ENCODE peak calls at places on chromosomes 6 and 20, in six cellular contexts. One of them, this sample, is unnamed.

GRCh38 chr20:25397827-25398226 is 7.2 kb upstream of the ABHD12 start:
- DNase-seq in HCT116: no peak
- DNase-seq in dorsolateral prefrontal cortex: no peak
- DNase-seq in AG04450: no peak
- DNase-seq in OCI-LY7: no peak
- DNase-seq in CD4-positive, alpha-beta T cell: no peak
- DNase-seq in this sample: no peak

GRCh38 chr20:41000628-41001027 is 28.0 kb upstream of the TOP1 start:
- DNase-seq in HCT116: no peak
- DNase-seq in dorsolateral prefrontal cortex: no peak
- DNase-seq in AG04450: no peak
- DNase-seq in OCI-LY7: no peak
- DNase-seq in CD4-positive, alpha-beta T cell: no peak
- DNase-seq in this sample: no peak

GRCh38 chr20:57508831-57509230 is 16.1 kb downstream of the CTCFL start:
- DNase-seq in HCT116: no peak
- DNase-seq in dorsolateral prefrontal cortex: no peak
- DNase-seq in AG04450: no peak
- DNase-seq in OCI-LY7: no peak
- DNase-seq in CD4-positive, alpha-beta T cell: no peak
- DNase-seq in this sample: no peak

GRCh38 chr20:63567382-63568169 is 6.5 kb downstream of the HELZ2 start:
- DNase-seq in HCT116: no peak
- DNase-seq in dorsolateral prefrontal cortex: no peak
- DNase-seq in AG04450: no peak
- DNase-seq in OCI-LY7: peak
- DNase-seq in CD4-positive, alpha-beta T cell: peak
- DNase-seq in this sample: peak

GRCh38 chr20:37593710-37594109 is 66.0 kb upstream of the BLCAP start:
- DNase-seq in HCT116: no peak
- DNase-seq in dorsolateral prefrontal cortex: no peak
- DNase-seq in AG04450: no peak
- DNase-seq in OCI-LY7: no peak
- DNase-seq in CD4-positive, alpha-beta T cell: no peak
- DNase-seq in this sample: no peak

GRCh38 chr20:34708621-34709043 is 4.5 kb downstream of the TP53INP2 start:
- DNase-seq in HCT116: no peak
- DNase-seq in dorsolateral prefrontal cortex: peak
- DNase-seq in AG04450: no peak
- DNase-seq in OCI-LY7: peak
- DNase-seq in CD4-positive, alpha-beta T cell: peak
- DNase-seq in this sample: peak

GRCh38 chr20:3248167-3248992 is 9.4 kb upstream of the SLC4A11 start:
- DNase-seq in HCT116: no peak
- DNase-seq in dorsolateral prefrontal cortex: no peak
- DNase-seq in AG04450: no peak
- DNase-seq in OCI-LY7: no peak
- DNase-seq in CD4-positive, alpha-beta T cell: peak
- DNase-seq in this sample: no peak

GRCh38 chr20:32560482-32560988 is 24.6 kb downstream of the NOL4L start:
- DNase-seq in HCT116: no peak
- DNase-seq in dorsolateral prefrontal cortex: no peak
- DNase-seq in AG04450: no peak
- DNase-seq in OCI-LY7: no peak
- DNase-seq in CD4-positive, alpha-beta T cell: no peak
- DNase-seq in this sample: no peak

GRCh38 chr6:21005816-21006553 is 471.7 kb downstream of the CDKAL1 start:
- DNase-seq in HCT116: peak
- DNase-seq in dorsolateral prefrontal cortex: no peak
- DNase-seq in AG04450: peak
- DNase-seq in OCI-LY7: no peak
- DNase-seq in CD4-positive, alpha-beta T cell: no peak
- DNase-seq in this sample: no peak

GRCh38 chr6:52065621-52066020 is 21.8 kb downstream of the PKHD1 start:
- DNase-seq in HCT116: no peak
- DNase-seq in dorsolateral prefrontal cortex: no peak
- DNase-seq in AG04450: no peak
- DNase-seq in OCI-LY7: no peak
- DNase-seq in CD4-positive, alpha-beta T cell: no peak
- DNase-seq in this sample: no peak

GRCh38 chr20:51034461-51034860 is 11.6 kb upstream of the KCNG1 start:
- DNase-seq in HCT116: no peak
- DNase-seq in dorsolateral prefrontal cortex: no peak
- DNase-seq in AG04450: no peak
- DNase-seq in OCI-LY7: no peak
- DNase-seq in CD4-positive, alpha-beta T cell: no peak
- DNase-seq in this sample: no peak

GRCh38 chr6:95185874-95186273 is 391.5 kb upstream of the MANEA start:
- DNase-seq in HCT116: no peak
- DNase-seq in dorsolateral prefrontal cortex: no peak
- DNase-seq in AG04450: no peak
- DNase-seq in OCI-LY7: no peak
- DNase-seq in CD4-positive, alpha-beta T cell: no peak
- DNase-seq in this sample: no peak

GRCh38 chr6:48933136-48933535 is 529.9 kb downstream of the MMUT start:
- DNase-seq in HCT116: no peak
- DNase-seq in dorsolateral prefrontal cortex: no peak
- DNase-seq in AG04450: no peak
- DNase-seq in OCI-LY7: no peak
- DNase-seq in CD4-positive, alpha-beta T cell: no peak
- DNase-seq in this sample: no peak

GRCh38 chr6:1179571-1180459 is 132.1 kb upstream of the FOXQ1 start:
- DNase-seq in HCT116: no peak
- DNase-seq in dorsolateral prefrontal cortex: no peak
- DNase-seq in AG04450: no peak
- DNase-seq in OCI-LY7: no peak
- DNase-seq in CD4-positive, alpha-beta T cell: no peak
- DNase-seq in this sample: no peak

GRCh38 chr6:117484052-117484646 is 1.7 kb downstream of the DCBLD1 start:
- DNase-seq in HCT116: no peak
- DNase-seq in dorsolateral prefrontal cortex: no peak
- DNase-seq in AG04450: no peak
- DNase-seq in OCI-LY7: no peak
- DNase-seq in CD4-positive, alpha-beta T cell: no peak
- DNase-seq in this sample: no peak

GRCh38 chr6:45054610-45055009 is 273.5 kb upstream of the RUNX2 start:
- DNase-seq in HCT116: no peak
- DNase-seq in dorsolateral prefrontal cortex: no peak
- DNase-seq in AG04450: no peak
- DNase-seq in OCI-LY7: no peak
- DNase-seq in CD4-positive, alpha-beta T cell: no peak
- DNase-seq in this sample: no peak

GRCh38 chr6:45655630-45656422 is 278.1 kb upstream of the SUPT3H start:
- DNase-seq in HCT116: peak
- DNase-seq in dorsolateral prefrontal cortex: no peak
- DNase-seq in AG04450: peak
- DNase-seq in OCI-LY7: no peak
- DNase-seq in CD4-positive, alpha-beta T cell: no peak
- DNase-seq in this sample: no peak

GRCh38 chr20:63290136-63290676 is 2.8 kb upstream of the COL20A1 start:
- DNase-seq in HCT116: no peak
- DNase-seq in dorsolateral prefrontal cortex: no peak
- DNase-seq in AG04450: no peak
- DNase-seq in OCI-LY7: no peak
- DNase-seq in CD4-positive, alpha-beta T cell: no peak
- DNase-seq in this sample: no peak

GRCh38 chr20:62359491-62360121 is 7.5 kb downstream of the LAMA5 start:
- DNase-seq in HCT116: peak
- DNase-seq in dorsolateral prefrontal cortex: no peak
- DNase-seq in AG04450: no peak
- DNase-seq in OCI-LY7: no peak
- DNase-seq in CD4-positive, alpha-beta T cell: no peak
- DNase-seq in this sample: no peak

GRCh38 chr6:158686791-158687381 is 37.0 kb downstream of the SYTL3 start:
- DNase-seq in HCT116: no peak
- DNase-seq in dorsolateral prefrontal cortex: no peak
- DNase-seq in AG04450: no peak
- DNase-seq in OCI-LY7: no peak
- DNase-seq in CD4-positive, alpha-beta T cell: no peak
- DNase-seq in this sample: peak

GRCh38 chr20:53748821-53749402 is 155.3 kb upstream of the ZNF217 start:
- DNase-seq in HCT116: no peak
- DNase-seq in dorsolateral prefrontal cortex: no peak
- DNase-seq in AG04450: no peak
- DNase-seq in OCI-LY7: peak
- DNase-seq in CD4-positive, alpha-beta T cell: no peak
- DNase-seq in this sample: no peak

GRCh38 chr20:20216941-20217340 is 151.0 kb upstream of the INSM1 start:
- DNase-seq in HCT116: no peak
- DNase-seq in dorsolateral prefrontal cortex: no peak
- DNase-seq in AG04450: no peak
- DNase-seq in OCI-LY7: no peak
- DNase-seq in CD4-positive, alpha-beta T cell: no peak
- DNase-seq in this sample: no peak

GRCh38 chr20:37890108-37890507 is 12.8 kb upstream of the VSTM2L start:
- DNase-seq in HCT116: no peak
- DNase-seq in dorsolateral prefrontal cortex: no peak
- DNase-seq in AG04450: no peak
- DNase-seq in OCI-LY7: no peak
- DNase-seq in CD4-positive, alpha-beta T cell: no peak
- DNase-seq in this sample: no peak

GRCh38 chr6:84768442-84769174 is 4.2 kb upstream of the TBX18 start:
- DNase-seq in HCT116: no peak
- DNase-seq in dorsolateral prefrontal cortex: no peak
- DNase-seq in AG04450: no peak
- DNase-seq in OCI-LY7: no peak
- DNase-seq in CD4-positive, alpha-beta T cell: no peak
- DNase-seq in this sample: no peak

GRCh38 chr6:152952866-152953509 is 29.9 kb downstream of the FBXO5 start:
- DNase-seq in HCT116: peak
- DNase-seq in dorsolateral prefrontal cortex: no peak
- DNase-seq in AG04450: no peak
- DNase-seq in OCI-LY7: peak
- DNase-seq in CD4-positive, alpha-beta T cell: no peak
- DNase-seq in this sample: peak

GRCh38 chr6:154099211-154099610 is 60.2 kb downstream of the OPRM1 start:
- DNase-seq in HCT116: no peak
- DNase-seq in dorsolateral prefrontal cortex: no peak
- DNase-seq in AG04450: no peak
- DNase-seq in OCI-LY7: no peak
- DNase-seq in CD4-positive, alpha-beta T cell: no peak
- DNase-seq in this sample: no peak
- TF ChIP-seq CTCF in HCT116: no peak
- TF ChIP-seq CTCF in dorsolateral prefrontal cortex: no peak
- TF ChIP-seq CTCF in AG04450: no peak
- TF ChIP-seq CTCF in OCI-LY7: no peak
- TF ChIP-seq CTCF in CD4-positive, alpha-beta T cell: no peak
- TF ChIP-seq CTCF in this sample: no peak

GRCh38 chr6:42724825-42725224 is 2.4 kb upstream of the PRPH2 start:
- DNase-seq in HCT116: no peak
- DNase-seq in dorsolateral prefrontal cortex: no peak
- DNase-seq in AG04450: no peak
- DNase-seq in OCI-LY7: no peak
- DNase-seq in CD4-positive, alpha-beta T cell: no peak
- DNase-seq in this sample: no peak

GRCh38 chr6:42726485-42727083 is 4.2 kb upstream of the PRPH2 start:
- DNase-seq in HCT116: peak
- DNase-seq in dorsolateral prefrontal cortex: peak
- DNase-seq in AG04450: peak
- DNase-seq in OCI-LY7: peak
- DNase-seq in CD4-positive, alpha-beta T cell: peak
- DNase-seq in this sample: peak

GRCh38 chr6:42722497-42722896 is at the start of gene PRPH2:
- DNase-seq in HCT116: no peak
- DNase-seq in dorsolateral prefrontal cortex: no peak
- DNase-seq in AG04450: no peak
- DNase-seq in OCI-LY7: no peak
- DNase-seq in CD4-positive, alpha-beta T cell: no peak
- DNase-seq in this sample: no peak

GRCh38 chr6:42726026-42726425 is 3.6 kb upstream of the PRPH2 start:
- DNase-seq in HCT116: no peak
- DNase-seq in dorsolateral prefrontal cortex: no peak
- DNase-seq in AG04450: no peak
- DNase-seq in OCI-LY7: no peak
- DNase-seq in CD4-positive, alpha-beta T cell: no peak
- DNase-seq in this sample: peak

DNA sequence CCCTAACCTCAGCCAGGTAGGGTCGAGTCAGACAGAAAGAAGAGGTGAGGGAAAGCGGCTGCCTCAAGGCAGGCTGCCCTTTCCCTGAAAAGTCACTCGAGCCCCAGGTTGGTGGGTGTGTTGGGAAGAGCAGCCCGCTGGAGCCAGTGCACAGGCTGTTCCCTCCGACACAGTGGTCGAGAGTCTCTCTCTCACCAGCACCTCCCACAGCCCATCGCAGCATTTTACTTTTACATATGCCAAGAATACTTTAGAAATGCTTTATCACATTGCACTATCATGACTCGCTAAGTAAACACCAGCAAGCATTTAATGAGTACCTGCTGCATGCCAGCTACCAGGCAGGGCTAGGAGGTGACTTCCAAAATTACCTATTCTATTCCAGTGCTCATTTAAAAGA is 1.7 kb downstream of the PRPH2 start:
- DNase-seq in HCT116: no peak
- DNase-seq in dorsolateral prefrontal cortex: no peak
- DNase-seq in AG04450: no peak
- DNase-seq in OCI-LY7: no peak
- DNase-seq in CD4-positive, alpha-beta T cell: no peak
- DNase-seq in this sample: peak
- TF ChIP-seq CTCF in HCT116: no peak
- TF ChIP-seq CTCF in dorsolateral prefrontal cortex: no peak
- TF ChIP-seq CTCF in AG04450: no peak
- TF ChIP-seq CTCF in OCI-LY7: no peak
- TF ChIP-seq CTCF in CD4-positive, alpha-beta T cell: no peak
- TF ChIP-seq CTCF in this sample: no peak

DNA sequence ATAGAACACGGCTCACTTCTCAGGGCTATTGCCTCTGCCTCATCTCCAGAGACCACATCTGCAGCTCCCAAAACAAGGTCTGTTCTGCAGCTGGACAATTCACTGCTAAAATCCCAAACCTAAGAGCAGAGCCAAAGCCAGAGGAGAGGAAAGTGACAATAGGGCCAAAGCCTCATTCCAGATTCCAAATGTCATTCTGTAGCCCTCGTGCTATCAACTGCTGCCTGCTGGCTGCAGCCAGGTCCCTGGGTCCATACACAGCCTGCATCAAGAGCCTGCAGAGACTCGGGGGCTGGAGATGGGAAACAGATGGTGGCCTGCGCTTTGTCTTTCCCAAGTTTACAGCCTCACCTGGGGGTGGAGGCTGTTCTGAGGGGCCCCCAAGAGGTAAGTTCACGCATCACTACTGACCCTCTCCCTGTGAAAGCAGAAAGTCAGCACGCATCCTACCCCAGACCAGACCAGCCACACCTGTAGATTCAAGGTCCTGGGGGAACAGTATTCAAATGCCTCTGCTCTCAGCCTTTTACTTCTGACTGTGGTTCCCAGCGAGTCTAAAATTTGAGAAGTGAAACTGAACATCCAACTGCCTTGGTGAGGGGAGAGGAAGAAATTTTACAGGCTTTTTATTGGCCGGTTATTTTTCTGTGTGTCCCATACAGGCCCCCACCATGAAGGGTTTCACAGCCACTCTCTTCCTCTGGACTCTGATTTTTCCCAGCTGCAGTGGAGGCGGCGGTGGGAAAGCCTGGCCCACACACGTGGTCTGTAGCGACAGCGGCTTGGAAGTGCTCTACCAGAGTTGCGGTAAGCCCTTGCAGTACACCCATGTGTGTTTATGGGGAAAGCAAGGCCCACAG is at the start of gene LY86:
- DNase-seq in HCT116: no peak
- DNase-seq in dorsolateral prefrontal cortex: peak
- DNase-seq in AG04450: no peak
- DNase-seq in OCI-LY7: peak
- DNase-seq in CD4-positive, alpha-beta T cell: no peak
- DNase-seq in this sample: peak
- TF ChIP-seq CTCF in HCT116: no peak
- TF ChIP-seq CTCF in dorsolateral prefrontal cortex: no peak
- TF ChIP-seq CTCF in AG04450: no peak
- TF ChIP-seq CTCF in OCI-LY7: peak
- TF ChIP-seq CTCF in CD4-positive, alpha-beta T cell: no peak
- TF ChIP-seq CTCF in this sample: no peak

GRCh38 chr20:61288331-61288784 is 36.3 kb downstream of the CDH4 start:
- DNase-seq in HCT116: no peak
- DNase-seq in dorsolateral prefrontal cortex: no peak
- DNase-seq in AG04450: no peak
- DNase-seq in OCI-LY7: no peak
- DNase-seq in CD4-positive, alpha-beta T cell: no peak
- DNase-seq in this sample: no peak
- TF ChIP-seq CTCF in HCT116: no peak
- TF ChIP-seq CTCF in dorsolateral prefrontal cortex: no peak
- TF ChIP-seq CTCF in AG04450: no peak
- TF ChIP-seq CTCF in OCI-LY7: no peak
- TF ChIP-seq CTCF in CD4-positive, alpha-beta T cell: no peak
- TF ChIP-seq CTCF in this sample: no peak